ENCODE peak calls at places on chromosomes 12 and 14, in five cellular contexts. J, H, B, L and I are unnamed samples.

GRCh38 chr14:71618047-71618446 is 314.2 kb upstream of the RGS6 start:
- DNase-seq in L (no peak), J (no peak), H (no peak), B (no peak), I (no peak)

GRCh38 chr12:54968181-54968730 is 16.3 kb downstream of the TESPA1 start:
- DNase-seq in J (no peak), H (no peak), B (no peak), L (no peak), I (no peak)

GRCh38 chr12:991350-992278 is 591 bp downstream of the ERC1 start:
- DNase-seq in H (no peak), J (no peak), L (no peak), B (no peak), I (no peak)

GRCh38 chr12:59036973-59037807 is 116.9 kb upstream of the LRIG3 start:
- DNase-seq in H (no peak), L (peak; percentile 76), B (no peak), J (no peak), I (no peak)

GRCh38 chr12:68454855-68455254 is 122.7 kb upstream of the MDM1 start:
- DNase-seq in L (no peak), J (no peak), H (no peak), B (no peak), I (no peak)

GRCh38 chr14:78737116-78737515 is 566.9 kb downstream of the NRXN3 start:
- DNase-seq in L (no peak), J (no peak), H (no peak), B (no peak), I (no peak)

GRCh38 chr14:105879867-105880561 is 353.6 kb downstream of the TMEM121 start:
- DNase-seq in H (no peak), B (no peak), J (no peak), L (no peak), I (no peak)

GRCh38 chr14:79197516-79197915 is 1013.8 kb downstream of the DIO2 start:
- DNase-seq in B (no peak), H (no peak), L (no peak), J (no peak), I (no peak)

GRCh38 chr12:131784909-131785762 is 43.1 kb upstream of the MMP17 start:
- DNase-seq in L (peak; percentile 58), H (no peak), J (no peak), B (no peak), I (no peak)

GRCh38 chr12:108099085-108099484 is 30.0 kb upstream of the WSCD2 start:
- DNase-seq in L (no peak), H (no peak), B (no peak), J (no peak), I (no peak)

GRCh38 chr14:38078393-38078792 is 129.3 kb upstream of the SSTR1 start:
- DNase-seq in J (no peak), B (no peak), L (no peak), H (no peak), I (peak; percentile 51)

GRCh38 chr12:6542209-6543009 is 8.1 kb downstream of the GAPDH start:
- DNase-seq in B (no peak), H (no peak), J (no peak), L (no peak), I (no peak)

GRCh38 chr14:61151276-61151675 is 129.9 kb downstream of the TMEM30B start:
- DNase-seq in H (no peak), J (no peak), B (no peak), L (peak; percentile 28), I (no peak)

GRCh38 chr12:117032593-117033381 is 66.4 kb downstream of the TESC start:
- DNase-seq in L (peak; percentile 12), J (no peak), B (no peak), H (no peak), I (no peak)

GRCh38 chr14:96538663-96539317 is 36.6 kb downstream of the PAPOLA start:
- DNase-seq in H (no peak), L (no peak), B (no peak), J (peak; percentile 12), I (no peak)

GRCh38 chr14:77124345-77125274 is 17.0 kb downstream of the ZDHHC22 start:
- DNase-seq in J (no peak), L (no peak), H (peak; percentile 61), B (no peak), I (no peak)

GRCh38 chr12:27869567-27869966 is 89.5 kb upstream of the MANSC4 start:
- DNase-seq in H (peak; percentile 62), J (no peak), L (peak; percentile 22), B (no peak), I (no peak)

GRCh38 chr14:86022031-86022629 is 492.2 kb downstream of the FLRT2 start:
- DNase-seq in H (no peak), J (no peak), L (no peak), B (no peak), I (no peak)

GRCh38 chr12:99810718-99811593 is 163.4 kb downstream of the GARIN6 start:
- DNase-seq in H (no peak), J (no peak), B (no peak), L (peak; percentile 29), I (no peak)

GRCh38 chr12:80226576-80226975 is 127.2 kb downstream of the OTOGL start:
- DNase-seq in J (peak; percentile 21), B (no peak), L (peak; percentile 40), H (no peak), I (no peak)

GRCh38 chr12:124836759-124837158 is 26.9 kb downstream of the SCARB1 start:
- DNase-seq in B (no peak), H (no peak), J (no peak), L (no peak), I (no peak)

GRCh38 chr12:27637524-27637923 is 58.7 kb upstream of the REP15 start:
- DNase-seq in L (no peak), H (no peak), J (no peak), B (no peak), I (no peak)

GRCh38 chr12:42541965-42542364 is 47.6 kb downstream of the PRICKLE1 start:
- DNase-seq in J (no peak), H (no peak), L (no peak), B (no peak), I (no peak)

GRCh38 chr12:110537605-110538409 is 35.7 kb downstream of the RAD9B start:
- DNase-seq in J (no peak), B (no peak), L (no peak), H (no peak), I (peak; percentile 82)

GRCh38 chr14:26191123-26191522 is 406.7 kb downstream of the NOVA1 start:
- DNase-seq in B (no peak), H (no peak), J (no peak), L (no peak), I (no peak)

GRCh38 chr12:106284294-106285105 is 18.0 kb upstream of the TCP11L2 start:
- DNase-seq in J (no peak), H (no peak), B (no peak), L (peak; percentile 35), I (no peak)

GRCh38 chr12:65899289-65899688 is 75.0 kb downstream of the HMGA2 start:
- DNase-seq in H (no peak), B (no peak), J (no peak), L (no peak), I (no peak)

GRCh38 chr12:124240493-124240892 is 54.4 kb upstream of the RFLNA start:
- DNase-seq in B (no peak), J (no peak), H (no peak), L (no peak), I (no peak)

GRCh38 chr14:29227631-29228030 is 461.0 kb downstream of the FOXG1 start:
- DNase-seq in H (no peak), L (peak; percentile 11), J (no peak), B (no peak), I (no peak)

GRCh38 chr14:95931384-95931783 is 54.8 kb downstream of the TUNAR start:
- DNase-seq in H (no peak), J (no peak), B (no peak), L (no peak), I (no peak)

GRCh38 chr14:81991998-81992397 is 458.3 kb upstream of the SEL1L start:
- DNase-seq in L (no peak), B (no peak), J (no peak), H (no peak), I (no peak)
- TF ChIP-seq CTCF in L (peak; percentile 13), B (peak; percentile 28), J (peak; percentile 24), H (no peak), I (no peak)

DNA sequence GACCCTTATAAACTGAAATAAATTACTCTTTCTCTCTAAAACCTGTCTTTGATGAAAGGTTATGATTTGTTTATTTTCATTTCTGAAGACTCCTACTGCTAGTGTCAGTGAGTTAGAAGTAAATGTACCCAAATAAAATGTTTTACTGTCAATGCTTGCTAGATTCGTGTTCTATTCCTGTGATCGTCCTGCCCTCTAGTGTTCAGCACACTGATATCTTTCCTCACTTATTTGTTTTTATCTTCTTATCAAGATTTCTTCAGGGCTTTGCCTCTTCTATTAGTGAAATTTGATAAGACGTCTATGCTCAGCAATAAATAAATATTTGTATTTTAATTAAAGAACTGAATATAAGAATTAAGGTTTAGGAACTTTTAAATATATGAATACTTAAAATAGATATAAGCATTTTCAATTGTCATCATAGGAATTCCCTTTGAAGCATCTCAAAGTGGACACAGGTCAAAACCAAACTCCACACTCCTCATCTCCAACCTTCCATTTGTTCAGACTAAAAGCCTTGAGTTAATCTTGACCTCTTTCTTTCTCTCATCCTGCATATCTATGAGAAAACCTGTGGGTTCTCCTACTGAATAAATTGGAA is 75.8 kb downstream of the C12orf50 start:
- DNase-seq in L (peak; percentile 40), B (no peak), H (no peak), J (peak; percentile 39), I (no peak)
- TF ChIP-seq CTCF in L (peak; percentile 58), B (peak; percentile 27), H (no peak), J (peak; percentile 65), I (no peak)

GRCh38 chr12:47231456-47231855 is 151.7 kb upstream of the AMIGO2 start:
- DNase-seq in B (no peak), H (no peak), J (no peak), L (peak; percentile 40), I (no peak)
- TF ChIP-seq CTCF in B (no peak), H (no peak), J (no peak), L (no peak), I (no peak)

GRCh38 chr14:100902792-100903191 is 730 bp downstream of the RTL1 start:
- DNase-seq in H (peak; percentile 43), B (no peak), L (no peak), J (no peak), I (peak; percentile 20)

GRCh38 chr14:100903672-100904185 is at the start of gene RTL1:
- DNase-seq in B (no peak), J (no peak), L (no peak), H (peak; percentile 30), I (peak; percentile 9)

GRCh38 chr14:100906420-100906819 is 2.9 kb upstream of the RTL1 start:
- DNase-seq in J (no peak), L (no peak), B (no peak), H (no peak), I (no peak)

GRCh38 chr14:100905166-100905565 is 1.6 kb upstream of the RTL1 start:
- DNase-seq in J (no peak), B (no peak), H (peak; percentile 51), L (no peak), I (no peak)

DNA sequence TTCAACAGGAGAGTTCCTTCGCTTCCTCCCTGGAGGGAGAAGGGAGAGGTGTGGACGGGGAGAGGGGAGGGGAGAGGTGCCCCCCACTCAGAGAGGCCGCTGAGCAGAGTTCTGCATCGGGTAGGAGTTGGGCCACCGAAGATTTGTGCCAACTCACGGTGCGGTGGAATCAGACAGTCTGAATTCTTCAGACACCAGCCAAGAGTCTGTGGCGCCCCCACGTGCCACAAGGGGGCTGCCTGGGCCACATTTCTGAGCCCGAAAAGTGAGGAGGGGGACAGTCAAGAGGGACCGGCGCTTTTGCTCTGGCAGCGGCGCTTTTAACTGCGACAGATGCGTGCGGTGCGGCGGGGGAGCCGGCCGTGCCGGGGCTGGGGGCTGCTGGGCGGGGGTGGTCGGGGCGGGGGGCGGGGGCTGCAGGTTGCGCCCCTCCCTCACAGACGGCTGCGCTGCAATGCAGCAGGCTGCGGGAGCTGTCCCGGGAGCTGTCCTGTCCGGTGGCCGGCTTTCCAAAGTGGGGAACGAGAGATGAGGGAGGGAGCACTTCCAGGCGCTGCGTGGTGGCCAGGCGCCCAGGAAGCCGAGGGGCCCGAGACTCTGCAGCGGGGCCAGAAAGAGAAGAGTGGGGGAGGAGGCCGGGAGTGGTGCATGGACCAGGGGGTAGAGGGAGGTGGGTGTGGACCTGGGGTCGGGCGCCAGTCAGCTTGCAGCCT is 941 bp upstream of the RTL1 start:
- DNase-seq in B (no peak), J (no peak), L (no peak), H (peak; percentile 34), I (peak; percentile 16)
- TF ChIP-seq CTCF in B (no peak), J (peak; percentile 73), L (no peak), H (no peak), I (no peak)